ENCODE peak calls at places on chromosomes 11 and 22, in four cellular contexts. One of them, this sample, is unnamed.

GRCh38 chr22:22911327-22912134 is 23.9 kb downstream of the IGLL5 start:
- DNase-seq in nephron progenitor cell: no peak
- DNase-seq in activated CD4-positive, alpha-beta T cell treated with anti-CD3 and anti-CD28 coated beads for 24 hours: no peak
- DNase-seq in epithelial cell of esophagus: no peak
- DNase-seq in this sample: no peak

GRCh38 chr22:37752189-37753061 is 55.3 kb upstream of the GCAT start:
- DNase-seq in activated CD4-positive, alpha-beta T cell treated with anti-CD3 and anti-CD28 coated beads for 24 hours: no peak
- DNase-seq in nephron progenitor cell: no peak
- DNase-seq in epithelial cell of esophagus: peak
- DNase-seq in this sample: peak

GRCh38 chr11:12251651-12252560 is 125.5 kb upstream of the PARVA start:
- DNase-seq in epithelial cell of esophagus: no peak
- DNase-seq in activated CD4-positive, alpha-beta T cell treated with anti-CD3 and anti-CD28 coated beads for 24 hours: no peak
- DNase-seq in nephron progenitor cell: no peak
- DNase-seq in this sample: no peak

GRCh38 chr11:120539681-120540369 is 28.3 kb downstream of the GRIK4 start:
- DNase-seq in activated CD4-positive, alpha-beta T cell treated with anti-CD3 and anti-CD28 coated beads for 24 hours: no peak
- DNase-seq in epithelial cell of esophagus: peak
- DNase-seq in nephron progenitor cell: no peak
- DNase-seq in this sample: peak

GRCh38 chr11:79708319-79708928 is 267.6 kb upstream of the TENM4 start:
- DNase-seq in epithelial cell of esophagus: peak
- DNase-seq in nephron progenitor cell: peak
- DNase-seq in activated CD4-positive, alpha-beta T cell treated with anti-CD3 and anti-CD28 coated beads for 24 hours: no peak
- DNase-seq in this sample: peak

GRCh38 chr11:63915961-63916836 is 765 bp downstream of the RCOR2 start:
- DNase-seq in epithelial cell of esophagus: no peak
- DNase-seq in nephron progenitor cell: peak
- DNase-seq in activated CD4-positive, alpha-beta T cell treated with anti-CD3 and anti-CD28 coated beads for 24 hours: peak
- DNase-seq in this sample: no peak

GRCh38 chr11:69209936-69210659 is 54.4 kb downstream of the SMIM38 start:
- DNase-seq in epithelial cell of esophagus: peak
- DNase-seq in nephron progenitor cell: no peak
- DNase-seq in activated CD4-positive, alpha-beta T cell treated with anti-CD3 and anti-CD28 coated beads for 24 hours: peak
- DNase-seq in this sample: no peak

GRCh38 chr11:108115495-108116140 is 5.7 kb upstream of the ACAT1 start:
- DNase-seq in nephron progenitor cell: no peak
- DNase-seq in epithelial cell of esophagus: peak
- DNase-seq in activated CD4-positive, alpha-beta T cell treated with anti-CD3 and anti-CD28 coated beads for 24 hours: no peak
- DNase-seq in this sample: peak

GRCh38 chr11:33701302-33701701 is 676 bp upstream of the C11orf91 start:
- DNase-seq in epithelial cell of esophagus: peak
- DNase-seq in nephron progenitor cell: no peak
- DNase-seq in activated CD4-positive, alpha-beta T cell treated with anti-CD3 and anti-CD28 coated beads for 24 hours: no peak
- DNase-seq in this sample: peak

GRCh38 chr22:36383110-36383581 is 4.6 kb downstream of the MYH9 start:
- DNase-seq in epithelial cell of esophagus: no peak
- DNase-seq in nephron progenitor cell: no peak
- DNase-seq in activated CD4-positive, alpha-beta T cell treated with anti-CD3 and anti-CD28 coated beads for 24 hours: peak
- DNase-seq in this sample: peak

GRCh38 chr11:23010790-23011340 is 150.6 kb upstream of the CCDC179 start:
- DNase-seq in epithelial cell of esophagus: no peak
- DNase-seq in activated CD4-positive, alpha-beta T cell treated with anti-CD3 and anti-CD28 coated beads for 24 hours: no peak
- DNase-seq in nephron progenitor cell: no peak
- DNase-seq in this sample: no peak

GRCh38 chr11:1488575-1489180 is 2.1 kb upstream of the MOB2 start:
- DNase-seq in epithelial cell of esophagus: no peak
- DNase-seq in activated CD4-positive, alpha-beta T cell treated with anti-CD3 and anti-CD28 coated beads for 24 hours: no peak
- DNase-seq in nephron progenitor cell: no peak
- DNase-seq in this sample: no peak

GRCh38 chr11:58923300-58923788 is 15.9 kb upstream of the GLYATL1 start:
- DNase-seq in epithelial cell of esophagus: peak
- DNase-seq in activated CD4-positive, alpha-beta T cell treated with anti-CD3 and anti-CD28 coated beads for 24 hours: no peak
- DNase-seq in nephron progenitor cell: no peak
- DNase-seq in this sample: peak

GRCh38 chr11:65551572-65552398 is 6.4 kb downstream of the LTBP3 start:
- DNase-seq in activated CD4-positive, alpha-beta T cell treated with anti-CD3 and anti-CD28 coated beads for 24 hours: no peak
- DNase-seq in nephron progenitor cell: peak
- DNase-seq in epithelial cell of esophagus: peak
- DNase-seq in this sample: no peak

GRCh38 chr22:31603081-31603525 is 58.9 kb downstream of the PISD start:
- DNase-seq in activated CD4-positive, alpha-beta T cell treated with anti-CD3 and anti-CD28 coated beads for 24 hours: no peak
- DNase-seq in epithelial cell of esophagus: no peak
- DNase-seq in nephron progenitor cell: no peak
- DNase-seq in this sample: no peak